ENCODE peak calls at places on chromosomes 16 and 17, in seven cellular contexts. One of them, this sample, is unnamed.

GRCh38 chr16:76428858-76429257 is 151.7 kb downstream of the CNTNAP4 start:
- DNase-seq in lower leg skin: no peak
- DNase-seq in retina: no peak
- DNase-seq in CD4-positive, CD25-positive, alpha-beta regulatory T cell: no peak
- DNase-seq in cardiac muscle cell: no peak
- DNase-seq in upper lobe of right lung: no peak
- DNase-seq in stimulated activated CD4-positive, alpha-beta T cell treated with anti-CD3 and anti-CD28 coated beads, Interleukin-2, amount 100 ng/mL, for 48 hours: no peak
- DNase-seq in this sample: no peak

GRCh38 chr16:24010440-24011089 is 174.8 kb downstream of the PRKCB start:
- DNase-seq in lower leg skin: peak
- DNase-seq in stimulated activated CD4-positive, alpha-beta T cell treated with anti-CD3 and anti-CD28 coated beads, Interleukin-2, amount 100 ng/mL, for 48 hours: peak
- DNase-seq in cardiac muscle cell: peak
- DNase-seq in retina: peak
- DNase-seq in upper lobe of right lung: peak
- DNase-seq in CD4-positive, CD25-positive, alpha-beta regulatory T cell: peak
- DNase-seq in this sample: peak

GRCh38 chr17:38605852-38606645 is at the start of gene SRCIN1:
- DNase-seq in retina: peak
- DNase-seq in cardiac muscle cell: peak
- DNase-seq in CD4-positive, CD25-positive, alpha-beta regulatory T cell: peak
- DNase-seq in upper lobe of right lung: peak
- DNase-seq in stimulated activated CD4-positive, alpha-beta T cell treated with anti-CD3 and anti-CD28 coated beads, Interleukin-2, amount 100 ng/mL, for 48 hours: peak
- DNase-seq in lower leg skin: no peak
- DNase-seq in this sample: peak

GRCh38 chr16:1650131-1650530 is 27.9 kb upstream of the JPT2 start:
- DNase-seq in CD4-positive, CD25-positive, alpha-beta regulatory T cell: no peak
- DNase-seq in cardiac muscle cell: no peak
- DNase-seq in retina: no peak
- DNase-seq in upper lobe of right lung: no peak
- DNase-seq in lower leg skin: no peak
- DNase-seq in stimulated activated CD4-positive, alpha-beta T cell treated with anti-CD3 and anti-CD28 coated beads, Interleukin-2, amount 100 ng/mL, for 48 hours: no peak
- DNase-seq in this sample: no peak

GRCh38 chr16:586047-586644 is 3.7 kb upstream of the RAB40C start:
- DNase-seq in lower leg skin: no peak
- DNase-seq in retina: no peak
- DNase-seq in CD4-positive, CD25-positive, alpha-beta regulatory T cell: no peak
- DNase-seq in upper lobe of right lung: no peak
- DNase-seq in cardiac muscle cell: no peak
- DNase-seq in stimulated activated CD4-positive, alpha-beta T cell treated with anti-CD3 and anti-CD28 coated beads, Interleukin-2, amount 100 ng/mL, for 48 hours: no peak
- DNase-seq in this sample: no peak

GRCh38 chr17:61478790-61479492 is 26.7 kb downstream of the TBX4 start:
- DNase-seq in CD4-positive, CD25-positive, alpha-beta regulatory T cell: no peak
- DNase-seq in stimulated activated CD4-positive, alpha-beta T cell treated with anti-CD3 and anti-CD28 coated beads, Interleukin-2, amount 100 ng/mL, for 48 hours: no peak
- DNase-seq in retina: no peak
- DNase-seq in upper lobe of right lung: no peak
- DNase-seq in cardiac muscle cell: no peak
- DNase-seq in lower leg skin: no peak
- DNase-seq in this sample: no peak

GRCh38 chr16:369866-370436 is 387 bp downstream of the MRPL28 start:
- DNase-seq in upper lobe of right lung: peak
- DNase-seq in stimulated activated CD4-positive, alpha-beta T cell treated with anti-CD3 and anti-CD28 coated beads, Interleukin-2, amount 100 ng/mL, for 48 hours: no peak
- DNase-seq in lower leg skin: no peak
- DNase-seq in retina: no peak
- DNase-seq in cardiac muscle cell: peak
- DNase-seq in CD4-positive, CD25-positive, alpha-beta regulatory T cell: no peak
- DNase-seq in this sample: no peak

GRCh38 chr16:17850626-17851265 is 380.0 kb upstream of the XYLT1 start:
- DNase-seq in stimulated activated CD4-positive, alpha-beta T cell treated with anti-CD3 and anti-CD28 coated beads, Interleukin-2, amount 100 ng/mL, for 48 hours: no peak
- DNase-seq in lower leg skin: no peak
- DNase-seq in upper lobe of right lung: no peak
- DNase-seq in cardiac muscle cell: no peak
- DNase-seq in retina: peak
- DNase-seq in CD4-positive, CD25-positive, alpha-beta regulatory T cell: no peak
- DNase-seq in this sample: no peak

GRCh38 chr16:27470567-27471431 is 68.8 kb downstream of the IL21R start:
- DNase-seq in CD4-positive, CD25-positive, alpha-beta regulatory T cell: no peak
- DNase-seq in retina: no peak
- DNase-seq in upper lobe of right lung: no peak
- DNase-seq in lower leg skin: peak
- DNase-seq in stimulated activated CD4-positive, alpha-beta T cell treated with anti-CD3 and anti-CD28 coated beads, Interleukin-2, amount 100 ng/mL, for 48 hours: no peak
- DNase-seq in cardiac muscle cell: no peak
- DNase-seq in this sample: no peak

GRCh38 chr17:80481284-80482057 is 5.1 kb upstream of the NPTX1 start:
- DNase-seq in CD4-positive, CD25-positive, alpha-beta regulatory T cell: no peak
- DNase-seq in cardiac muscle cell: no peak
- DNase-seq in lower leg skin: no peak
- DNase-seq in stimulated activated CD4-positive, alpha-beta T cell treated with anti-CD3 and anti-CD28 coated beads, Interleukin-2, amount 100 ng/mL, for 48 hours: no peak
- DNase-seq in upper lobe of right lung: no peak
- DNase-seq in retina: no peak
- DNase-seq in this sample: no peak